ENCODE peak calls at places on chromosome 15, in four cellular contexts. B is brain microvascular endothelial cell, U is dorsolateral prefrontal cortex, A is DMS153. L is an unnamed sample.

GRCh38 chr15:41904487-41905359 is 10.9 kb upstream of the SPTBN5 start:
- DNase-seq in A (peak), B (peak), U (peak), L (peak)

GRCh38 chr15:90004671-90005070 is 3.5 kb downstream of the ZNF710 start:
- DNase-seq in U (no peak), B (peak), A (no peak), L (peak)

GRCh38 chr15:84811828-84812227 is 5.3 kb upstream of the ALPK3 start:
- DNase-seq in U (no peak), B (no peak), A (no peak), L (no peak)

GRCh38 chr15:58360421-58361090 is 71.2 kb upstream of the LIPC start:
- DNase-seq in A (no peak), B (no peak), U (no peak), L (no peak)

GRCh38 chr15:101332061-101332467 is 37.0 kb upstream of the SNRPA1 start:
- DNase-seq in U (no peak), A (no peak), B (no peak), L (no peak)

GRCh38 chr15:67225336-67225735 is 29.1 kb downstream of the AAGAB start:
- DNase-seq in B (peak), U (no peak), A (no peak), L (peak)

GRCh38 chr15:31206386-31207174 is 105.1 kb upstream of the TRPM1 start:
- DNase-seq in A (no peak), U (no peak), B (no peak), L (no peak)

GRCh38 chr15:78457101-78457500 is 19.1 kb downstream of the IREB2 start:
- DNase-seq in B (peak), A (no peak), U (no peak), L (peak)

GRCh38 chr15:93372209-93372910 is 283.3 kb upstream of the RGMA start:
- DNase-seq in B (no peak), U (no peak), A (no peak), L (no peak)

GRCh38 chr15:98554272-98555172 is 93.8 kb upstream of the IGF1R start:
- DNase-seq in A (no peak), U (no peak), B (no peak), L (no peak)

GRCh38 chr15:58383876-58384275 is 47.9 kb upstream of the LIPC start:
- DNase-seq in B (no peak), U (no peak), A (no peak), L (no peak)

L was measured in renal cortical epithelial cell.